ENCODE peak calls at places on chromosome 7, in six cellular contexts. One of them, this sample, is unnamed.

GRCh38 chr7:35415411-35415822 is 161.5 kb upstream of the TBX20 start:
- DNase-seq in GM12865: no peak
- DNase-seq in lower leg skin: no peak
- DNase-seq in CD8-positive, alpha-beta T cell: no peak
- DNase-seq in RWPE2: no peak
- DNase-seq in mammary epithelial cell: no peak
- DNase-seq in this sample: no peak

GRCh38 chr7:42745357-42746022 is 166.4 kb downstream of the C7orf25 start:
- DNase-seq in GM12865: peak; percentile 50
- DNase-seq in lower leg skin: no peak
- DNase-seq in CD8-positive, alpha-beta T cell: no peak
- DNase-seq in RWPE2: no peak
- DNase-seq in mammary epithelial cell: no peak
- DNase-seq in this sample: peak; percentile 55

GRCh38 chr7:91571601-91572000 is 307.4 kb downstream of the FZD1 start:
- DNase-seq in GM12865: no peak
- DNase-seq in lower leg skin: no peak
- DNase-seq in CD8-positive, alpha-beta T cell: no peak
- DNase-seq in RWPE2: no peak
- DNase-seq in mammary epithelial cell: no peak
- DNase-seq in this sample: no peak

GRCh38 chr7:92994889-92995288 is 122.9 kb downstream of the SAMD9 start:
- DNase-seq in GM12865: no peak
- DNase-seq in lower leg skin: no peak
- DNase-seq in CD8-positive, alpha-beta T cell: no peak
- DNase-seq in RWPE2: no peak
- DNase-seq in mammary epithelial cell: no peak
- DNase-seq in this sample: no peak

GRCh38 chr7:92782236-92782635 is 54.1 kb downstream of the CDK6 start:
- DNase-seq in GM12865: no peak
- DNase-seq in lower leg skin: no peak
- DNase-seq in CD8-positive, alpha-beta T cell: no peak
- DNase-seq in RWPE2: no peak
- DNase-seq in mammary epithelial cell: no peak
- DNase-seq in this sample: no peak

GRCh38 chr7:67692425-67692824 is 695.8 kb downstream of the TYW1 start:
- DNase-seq in GM12865: no peak
- DNase-seq in lower leg skin: no peak
- DNase-seq in CD8-positive, alpha-beta T cell: no peak
- DNase-seq in RWPE2: no peak
- DNase-seq in mammary epithelial cell: no peak
- DNase-seq in this sample: no peak

GRCh38 chr7:36119005-36119711 is 33.9 kb upstream of the EEPD1 start:
- DNase-seq in GM12865: no peak
- DNase-seq in lower leg skin: no peak
- DNase-seq in CD8-positive, alpha-beta T cell: no peak
- DNase-seq in RWPE2: no peak
- DNase-seq in mammary epithelial cell: peak; percentile 94
- DNase-seq in this sample: peak; percentile 99

GRCh38 chr7:94115316-94115715 is 111.2 kb upstream of the BET1 start:
- DNase-seq in GM12865: no peak
- DNase-seq in lower leg skin: no peak
- DNase-seq in CD8-positive, alpha-beta T cell: no peak
- DNase-seq in RWPE2: no peak
- DNase-seq in mammary epithelial cell: peak; percentile 15
- DNase-seq in this sample: peak; percentile 23

GRCh38 chr7:45239486-45239885 is 81.9 kb downstream of the RAMP3 start:
- DNase-seq in GM12865: no peak
- DNase-seq in lower leg skin: peak; percentile 61
- DNase-seq in CD8-positive, alpha-beta T cell: no peak
- DNase-seq in RWPE2: peak; percentile 84
- DNase-seq in mammary epithelial cell: peak; percentile 58
- DNase-seq in this sample: peak; percentile 51

GRCh38 chr7:80781561-80781979 is 137.3 kb downstream of the SEMA3C start:
- DNase-seq in GM12865: no peak
- DNase-seq in lower leg skin: peak; percentile 84
- DNase-seq in CD8-positive, alpha-beta T cell: no peak
- DNase-seq in RWPE2: peak; percentile 75
- DNase-seq in mammary epithelial cell: peak; percentile 70
- DNase-seq in this sample: peak; percentile 91

GRCh38 chr7:75719626-75720025 is 19.1 kb downstream of the HIP1 start:
- DNase-seq in GM12865: no peak
- DNase-seq in lower leg skin: no peak
- DNase-seq in CD8-positive, alpha-beta T cell: no peak
- DNase-seq in RWPE2: no peak
- DNase-seq in mammary epithelial cell: no peak
- DNase-seq in this sample: no peak

GRCh38 chr7:138477581-138477980 is 17.5 kb downstream of the TRIM24 start:
- DNase-seq in GM12865: no peak
- DNase-seq in lower leg skin: no peak
- DNase-seq in CD8-positive, alpha-beta T cell: no peak
- DNase-seq in RWPE2: no peak
- DNase-seq in mammary epithelial cell: no peak
- DNase-seq in this sample: no peak

GRCh38 chr7:41096921-41097320 is 606.0 kb downstream of the INHBA start:
- DNase-seq in GM12865: no peak
- DNase-seq in lower leg skin: no peak
- DNase-seq in CD8-positive, alpha-beta T cell: no peak
- DNase-seq in RWPE2: no peak
- DNase-seq in mammary epithelial cell: peak; percentile 59
- DNase-seq in this sample: peak; percentile 39

GRCh38 chr7:55108401-55108800 is 89.6 kb downstream of the EGFR start:
- DNase-seq in GM12865: no peak
- DNase-seq in lower leg skin: no peak
- DNase-seq in CD8-positive, alpha-beta T cell: no peak
- DNase-seq in RWPE2: no peak
- DNase-seq in mammary epithelial cell: no peak
- DNase-seq in this sample: peak; percentile 49

GRCh38 chr7:88312061-88312663 is 5.5 kb upstream of the STEAP4 start:
- DNase-seq in GM12865: no peak
- DNase-seq in lower leg skin: peak; percentile 94
- DNase-seq in CD8-positive, alpha-beta T cell: no peak
- DNase-seq in RWPE2: no peak
- DNase-seq in mammary epithelial cell: peak; percentile 64
- DNase-seq in this sample: peak; percentile 63

GRCh38 chr7:19621740-19622139 is 87.1 kb downstream of the POLR1F start:
- DNase-seq in GM12865: no peak
- DNase-seq in lower leg skin: no peak
- DNase-seq in CD8-positive, alpha-beta T cell: no peak
- DNase-seq in RWPE2: no peak
- DNase-seq in mammary epithelial cell: peak; percentile 58
- DNase-seq in this sample: no peak

GRCh38 chr7:2049111-2049781 is 183.5 kb downstream of the MAD1L1 start:
- DNase-seq in GM12865: no peak
- DNase-seq in lower leg skin: no peak
- DNase-seq in CD8-positive, alpha-beta T cell: no peak
- DNase-seq in RWPE2: peak; percentile 45
- DNase-seq in mammary epithelial cell: no peak
- DNase-seq in this sample: no peak

GRCh38 chr7:18941197-18941596 is 176.2 kb downstream of the TWIST1 start:
- DNase-seq in GM12865: no peak
- DNase-seq in lower leg skin: no peak
- DNase-seq in CD8-positive, alpha-beta T cell: no peak
- DNase-seq in RWPE2: no peak
- DNase-seq in mammary epithelial cell: no peak
- DNase-seq in this sample: peak; percentile 28

GRCh38 chr7:34928052-34928451 is 109.2 kb downstream of the DPY19L1 start:
- DNase-seq in GM12865: peak; percentile 57
- DNase-seq in lower leg skin: no peak
- DNase-seq in CD8-positive, alpha-beta T cell: no peak
- DNase-seq in RWPE2: no peak
- DNase-seq in mammary epithelial cell: peak; percentile 9
- DNase-seq in this sample: no peak

GRCh38 chr7:73669316-73669715 is 1.7 kb downstream of the VPS37D start:
- DNase-seq in GM12865: no peak
- DNase-seq in lower leg skin: no peak
- DNase-seq in CD8-positive, alpha-beta T cell: no peak
- DNase-seq in RWPE2: no peak
- DNase-seq in mammary epithelial cell: no peak
- DNase-seq in this sample: no peak

GRCh38 chr7:73671317-73671651 is 3.7 kb downstream of the VPS37D start:
- DNase-seq in GM12865: no peak
- DNase-seq in lower leg skin: no peak
- DNase-seq in CD8-positive, alpha-beta T cell: no peak
- DNase-seq in RWPE2: no peak
- DNase-seq in mammary epithelial cell: no peak
- DNase-seq in this sample: no peak

GRCh38 chr7:73669858-73670385 is 2.3 kb downstream of the VPS37D start:
- DNase-seq in GM12865: no peak
- DNase-seq in lower leg skin: no peak
- DNase-seq in CD8-positive, alpha-beta T cell: no peak
- DNase-seq in RWPE2: no peak
- DNase-seq in mammary epithelial cell: no peak
- DNase-seq in this sample: no peak

GRCh38 chr7:73668103-73668937 is 689 bp downstream of the VPS37D start:
- DNase-seq in GM12865: no peak
- DNase-seq in lower leg skin: peak; percentile 84
- DNase-seq in CD8-positive, alpha-beta T cell: no peak
- DNase-seq in RWPE2: no peak
- DNase-seq in mammary epithelial cell: no peak
- DNase-seq in this sample: no peak

DNA sequence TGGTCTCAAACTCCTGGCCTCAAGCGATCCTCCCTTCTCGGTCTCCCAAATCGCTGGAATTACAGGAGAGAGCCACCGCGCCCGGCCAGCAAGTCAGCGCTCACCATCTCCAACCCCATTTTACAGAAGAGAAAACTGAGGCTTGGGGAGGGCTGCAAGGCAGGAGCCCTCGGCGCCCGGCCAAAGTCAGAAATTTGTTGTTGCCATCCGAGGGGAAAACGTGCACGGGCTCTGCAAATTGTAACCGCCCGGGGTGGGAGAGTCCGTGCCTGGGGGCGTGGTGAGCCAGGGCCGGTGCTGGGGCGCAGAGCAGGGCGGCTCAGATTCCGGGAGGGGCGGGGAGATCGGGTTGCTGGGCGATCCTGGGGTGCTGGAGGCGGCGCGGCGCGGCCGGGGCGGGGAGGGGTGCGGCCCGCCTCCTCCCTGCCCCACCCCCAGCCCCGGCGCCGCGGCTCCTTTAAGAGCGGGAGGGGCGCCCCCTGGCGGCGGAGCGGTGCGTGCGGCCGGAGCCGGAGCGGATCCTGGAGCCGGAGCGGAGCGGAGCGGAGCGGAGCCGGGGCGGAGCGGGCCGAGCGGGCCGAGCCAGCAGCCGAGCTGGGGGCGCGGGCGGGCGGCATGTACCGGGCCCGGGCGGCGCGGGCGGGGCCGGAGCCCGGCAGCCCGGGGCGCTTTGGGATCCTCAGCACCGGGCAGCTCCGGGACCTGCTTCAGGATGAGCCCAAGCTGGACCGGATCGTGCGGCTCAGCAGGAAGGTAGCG is at the start of gene VPS37D:
- DNase-seq in GM12865: peak; percentile 95
- DNase-seq in lower leg skin: peak; percentile 97
- DNase-seq in CD8-positive, alpha-beta T cell: peak; percentile 84
- DNase-seq in RWPE2: peak; percentile 89
- DNase-seq in mammary epithelial cell: peak; percentile 85
- DNase-seq in this sample: peak; percentile 81
- H3K4me3 ChIP-seq in GM12865: peak within 1 kb of the TSS; percentile 54
- H3K4me3 ChIP-seq in lower leg skin: peak within 1 kb of the TSS; percentile 41
- H3K4me3 ChIP-seq in CD8-positive, alpha-beta T cell: peak within 1 kb of the TSS; percentile 37
- H3K4me3 ChIP-seq in RWPE2: peak within 1 kb of the TSS; percentile 88
- H3K4me3 ChIP-seq in mammary epithelial cell: peak within 1 kb of the TSS; percentile 56
- H3K4me3 ChIP-seq in this sample: peak within 1 kb of the TSS; percentile 77

GRCh38 chr7:106050002-106050742 is 61.9 kb downstream of the SYPL1 start:
- DNase-seq in GM12865: no peak
- DNase-seq in lower leg skin: no peak
- DNase-seq in CD8-positive, alpha-beta T cell: no peak
- DNase-seq in RWPE2: no peak
- DNase-seq in mammary epithelial cell: peak; percentile 57
- DNase-seq in this sample: peak; percentile 79
- TF ChIP-seq CTCF in GM12865: no peak
- TF ChIP-seq CTCF in lower leg skin: no peak
- TF ChIP-seq CTCF in CD8-positive, alpha-beta T cell: no peak
- TF ChIP-seq CTCF in RWPE2: peak; percentile 40
- TF ChIP-seq CTCF in mammary epithelial cell: peak; percentile 26
- TF ChIP-seq CTCF in this sample: peak; percentile 15

GRCh38 chr7:27237735-27238334 is 4.8 kb upstream of the EVX1 start:
- DNase-seq in GM12865: no peak
- DNase-seq in lower leg skin: no peak
- DNase-seq in CD8-positive, alpha-beta T cell: no peak
- DNase-seq in RWPE2: no peak
- DNase-seq in mammary epithelial cell: peak; percentile 64
- DNase-seq in this sample: peak; percentile 8

GRCh38 chr7:27238979-27239779 is 3.4 kb upstream of the EVX1 start:
- DNase-seq in GM12865: no peak
- DNase-seq in lower leg skin: no peak
- DNase-seq in CD8-positive, alpha-beta T cell: no peak
- DNase-seq in RWPE2: no peak
- DNase-seq in mammary epithelial cell: no peak
- DNase-seq in this sample: no peak

GRCh38 chr7:27236053-27236410 is 6.6 kb upstream of the EVX1 start:
- DNase-seq in GM12865: no peak
- DNase-seq in lower leg skin: no peak
- DNase-seq in CD8-positive, alpha-beta T cell: no peak
- DNase-seq in RWPE2: no peak
- DNase-seq in mammary epithelial cell: no peak
- DNase-seq in this sample: no peak

GRCh38 chr7:27239780-27240731 is 2.5 kb upstream of the EVX1 start:
- DNase-seq in GM12865: no peak
- DNase-seq in lower leg skin: no peak
- DNase-seq in CD8-positive, alpha-beta T cell: no peak
- DNase-seq in RWPE2: no peak
- DNase-seq in mammary epithelial cell: no peak
- DNase-seq in this sample: no peak

GRCh38 chr7:27235387-27236052 is 7.1 kb upstream of the EVX1 start:
- DNase-seq in GM12865: peak; percentile 16
- DNase-seq in lower leg skin: peak; percentile 87
- DNase-seq in CD8-positive, alpha-beta T cell: no peak
- DNase-seq in RWPE2: no peak
- DNase-seq in mammary epithelial cell: peak; percentile 37
- DNase-seq in this sample: no peak
- H3K4me3 ChIP-seq in GM12865: no peak overlapping the region
- H3K4me3 ChIP-seq in lower leg skin: no peak overlapping the region
- H3K4me3 ChIP-seq in CD8-positive, alpha-beta T cell: no peak overlapping the region
- H3K4me3 ChIP-seq in RWPE2: peak overlapping the region; percentile 35
- H3K4me3 ChIP-seq in mammary epithelial cell: peak overlapping the region; percentile 55
- H3K4me3 ChIP-seq in this sample: peak overlapping the region; percentile 43

GRCh38 chr7:47950714-47951113 is 2.4 kb upstream of the PKD1L1 start:
- DNase-seq in GM12865: no peak
- DNase-seq in lower leg skin: no peak
- DNase-seq in CD8-positive, alpha-beta T cell: no peak
- DNase-seq in RWPE2: no peak
- DNase-seq in mammary epithelial cell: no peak
- DNase-seq in this sample: no peak

GRCh38 chr7:47947355-47947749 is 914 bp downstream of the PKD1L1 start:
- DNase-seq in GM12865: no peak
- DNase-seq in lower leg skin: peak; percentile 74
- DNase-seq in CD8-positive, alpha-beta T cell: no peak
- DNase-seq in RWPE2: no peak
- DNase-seq in mammary epithelial cell: no peak
- DNase-seq in this sample: no peak

GRCh38 chr7:47948096-47948790 is at the start of gene PKD1L1:
- DNase-seq in GM12865: no peak
- DNase-seq in lower leg skin: peak; percentile 70
- DNase-seq in CD8-positive, alpha-beta T cell: no peak
- DNase-seq in RWPE2: no peak
- DNase-seq in mammary epithelial cell: no peak
- DNase-seq in this sample: no peak

GRCh38 chr7:47951374-47951773 is 3.1 kb upstream of the PKD1L1 start:
- DNase-seq in GM12865: no peak
- DNase-seq in lower leg skin: no peak
- DNase-seq in CD8-positive, alpha-beta T cell: no peak
- DNase-seq in RWPE2: no peak
- DNase-seq in mammary epithelial cell: no peak
- DNase-seq in this sample: no peak

GRCh38 chr7:47949703-47950102 is 1.4 kb upstream of the PKD1L1 start:
- DNase-seq in GM12865: no peak
- DNase-seq in lower leg skin: no peak
- DNase-seq in CD8-positive, alpha-beta T cell: no peak
- DNase-seq in RWPE2: no peak
- DNase-seq in mammary epithelial cell: no peak
- DNase-seq in this sample: no peak
- TF ChIP-seq CTCF in GM12865: no peak
- TF ChIP-seq CTCF in lower leg skin: no peak
- TF ChIP-seq CTCF in CD8-positive, alpha-beta T cell: no peak
- TF ChIP-seq CTCF in RWPE2: no peak
- TF ChIP-seq CTCF in mammary epithelial cell: no peak
- TF ChIP-seq CTCF in this sample: no peak